ENCODE peak calls at places on chromosome 21, in eight cellular contexts. One of them, this sample, is unnamed.
A peak's percentile ranks its signal among the peaks of the same experiment; 100 is the strongest.

GRCh38 chr21:19941626-19942025 is 1056.6 kb upstream of the NCAM2 start:
- DNase-seq in stomach: no peak
- DNase-seq in heart right ventricle: no peak
- DNase-seq in HS-5: no peak
- DNase-seq in frontal cortex: no peak
- DNase-seq in pons: no peak
- DNase-seq in IMR-90: no peak
- DNase-seq in stimulated activated naive B cell treated with anti-CD40 and anti-IgM and Interleukin-4, amounts not matched to agents 10 μg/mL and 1 μg/mL and 100 μg/mL, for 72 hours: no peak
- DNase-seq in this sample: no peak

GRCh38 chr21:14361958-14362357 is 21.0 kb downstream of the HSPA13 start:
- DNase-seq in frontal cortex: no peak
- DNase-seq in pons: no peak
- DNase-seq in IMR-90: no peak
- DNase-seq in heart right ventricle: no peak
- DNase-seq in stimulated activated naive B cell treated with anti-CD40 and anti-IgM and Interleukin-4, amounts not matched to agents 10 μg/mL and 1 μg/mL and 100 μg/mL, for 72 hours: no peak
- DNase-seq in stomach: no peak
- DNase-seq in HS-5: no peak
- DNase-seq in this sample: no peak

GRCh38 chr21:36860736-36861594 is 105.5 kb downstream of the HLCS start:
- DNase-seq in heart right ventricle: no peak
- DNase-seq in stomach: no peak
- DNase-seq in frontal cortex: no peak
- DNase-seq in HS-5: peak; percentile 82
- DNase-seq in pons: no peak
- DNase-seq in stimulated activated naive B cell treated with anti-CD40 and anti-IgM and Interleukin-4, amounts not matched to agents 10 μg/mL and 1 μg/mL and 100 μg/mL, for 72 hours: no peak
- DNase-seq in IMR-90: peak; percentile 79
- DNase-seq in this sample: peak; percentile 28

GRCh38 chr21:39014751-39015150 is 168.5 kb downstream of the PSMG1 start:
- DNase-seq in stimulated activated naive B cell treated with anti-CD40 and anti-IgM and Interleukin-4, amounts not matched to agents 10 μg/mL and 1 μg/mL and 100 μg/mL, for 72 hours: no peak
- DNase-seq in HS-5: peak; percentile 95
- DNase-seq in IMR-90: peak; percentile 99
- DNase-seq in heart right ventricle: no peak
- DNase-seq in stomach: no peak
- DNase-seq in frontal cortex: no peak
- DNase-seq in pons: no peak
- DNase-seq in this sample: no peak

GRCh38 chr21:40165671-40166070 is 298.4 kb downstream of the PCP4 start:
- DNase-seq in stimulated activated naive B cell treated with anti-CD40 and anti-IgM and Interleukin-4, amounts not matched to agents 10 μg/mL and 1 μg/mL and 100 μg/mL, for 72 hours: no peak
- DNase-seq in frontal cortex: no peak
- DNase-seq in HS-5: no peak
- DNase-seq in IMR-90: no peak
- DNase-seq in stomach: no peak
- DNase-seq in pons: no peak
- DNase-seq in heart right ventricle: no peak
- DNase-seq in this sample: no peak

GRCh38 chr21:43865471-43866181 is 603 bp downstream of the AGPAT3 start:
- DNase-seq in IMR-90: peak; percentile 15
- DNase-seq in HS-5: no peak
- DNase-seq in stimulated activated naive B cell treated with anti-CD40 and anti-IgM and Interleukin-4, amounts not matched to agents 10 μg/mL and 1 μg/mL and 100 μg/mL, for 72 hours: no peak
- DNase-seq in pons: no peak
- DNase-seq in heart right ventricle: peak; percentile 60
- DNase-seq in frontal cortex: peak; percentile 71
- DNase-seq in stomach: peak; percentile 69
- DNase-seq in this sample: peak; percentile 26

GRCh38 chr21:42148584-42148983 is 70.4 kb upstream of the ABCG1 start:
- DNase-seq in IMR-90: no peak
- DNase-seq in pons: no peak
- DNase-seq in stomach: no peak
- DNase-seq in heart right ventricle: no peak
- DNase-seq in HS-5: no peak
- DNase-seq in stimulated activated naive B cell treated with anti-CD40 and anti-IgM and Interleukin-4, amounts not matched to agents 10 μg/mL and 1 μg/mL and 100 μg/mL, for 72 hours: no peak
- DNase-seq in frontal cortex: no peak
- DNase-seq in this sample: no peak

GRCh38 chr21:32102426-32102825 is 176.4 kb downstream of the MIS18A start:
- DNase-seq in stimulated activated naive B cell treated with anti-CD40 and anti-IgM and Interleukin-4, amounts not matched to agents 10 μg/mL and 1 μg/mL and 100 μg/mL, for 72 hours: no peak
- DNase-seq in pons: no peak
- DNase-seq in HS-5: peak; percentile 64
- DNase-seq in stomach: no peak
- DNase-seq in frontal cortex: no peak
- DNase-seq in IMR-90: peak; percentile 7
- DNase-seq in heart right ventricle: no peak
- DNase-seq in this sample: no peak

GRCh38 chr21:41168391-41169257 is 664 bp downstream of the BACE2 start:
- DNase-seq in heart right ventricle: peak; percentile 48
- DNase-seq in stomach: peak; percentile 56
- DNase-seq in IMR-90: peak; percentile 68
- DNase-seq in pons: peak; percentile 46
- DNase-seq in HS-5: no peak
- DNase-seq in stimulated activated naive B cell treated with anti-CD40 and anti-IgM and Interleukin-4, amounts not matched to agents 10 μg/mL and 1 μg/mL and 100 μg/mL, for 72 hours: no peak
- DNase-seq in frontal cortex: peak; percentile 43
- DNase-seq in this sample: peak; percentile 26

This sample was measured in Calu3.